ENCODE peak calls at places on chromosomes 5 and 9, in four cellular contexts. U is IMR-90, O is neural crest cell, I is GM10248. S is an unnamed sample.
A peak's percentile ranks its signal among the peaks of the same experiment; 100 is the strongest.

GRCh38 chr5:72558383-72558782 is 51.2 kb upstream of the ZNF366 start:
- DNase-seq in U (no peak), O (no peak), I (no peak), S (no peak)

GRCh38 chr9:63817622-63818518 is 1467.1 kb downstream of the FOXD4L5 start:
- DNase-seq in U (peak; percentile 8), O (peak; percentile 35), I (peak; percentile 77), S (peak; percentile 72)

GRCh38 chr5:115194671-115195070 is 25.0 kb upstream of the TRIM36 start:
- DNase-seq in U (no peak), O (no peak), I (no peak), S (no peak)

GRCh38 chr5:63125862-63126261 is 547.2 kb downstream of the LRRC70 start:
- DNase-seq in U (peak; percentile 33), O (no peak), I (peak; percentile 15), S (peak; percentile 23)

GRCh38 chr5:63439537-63439936 is 522.7 kb downstream of the HTR1A start:
- DNase-seq in U (no peak), O (no peak), I (no peak), S (no peak)

GRCh38 chr5:149242339-149242738 is 29.3 kb upstream of the AFAP1L1 start:
- DNase-seq in U (no peak), O (no peak), I (no peak), S (no peak)

GRCh38 chr9:21153688-21154608 is 12.3 kb upstream of the IFNW1 start:
- DNase-seq in U (peak; percentile 1), O (peak; percentile 4), I (peak; percentile 40), S (peak; percentile 38)

GRCh38 chr9:116546711-116547581 is 140.2 kb upstream of the TRIM32 start:
- DNase-seq in U (peak; percentile 48), O (no peak), I (no peak), S (no peak)

GRCh38 chr9:93575706-93576295 is 583 bp upstream of the PHF2 start:
- DNase-seq in U (peak; percentile 16), O (no peak), I (peak; percentile 70), S (peak; percentile 83)

GRCh38 chr5:149559712-149560111 is 8.5 kb upstream of the CSNK1A1 start:
- DNase-seq in U (peak; percentile 22), O (no peak), I (no peak), S (no peak)

GRCh38 chr9:8750639-8751041 is 951.1 kb upstream of the DMAC1 start:
- DNase-seq in U (no peak), O (no peak), I (no peak), S (no peak)

GRCh38 chr5:145847499-145848497 is 12.7 kb upstream of the PRELID2 start:
- DNase-seq in U (peak; percentile 93), O (no peak), I (no peak), S (no peak)

GRCh38 chr5:139764250-139764791 is 31.3 kb upstream of the PSD2 start:
- DNase-seq in U (no peak), O (peak; percentile 53), I (no peak), S (no peak)

DNA sequence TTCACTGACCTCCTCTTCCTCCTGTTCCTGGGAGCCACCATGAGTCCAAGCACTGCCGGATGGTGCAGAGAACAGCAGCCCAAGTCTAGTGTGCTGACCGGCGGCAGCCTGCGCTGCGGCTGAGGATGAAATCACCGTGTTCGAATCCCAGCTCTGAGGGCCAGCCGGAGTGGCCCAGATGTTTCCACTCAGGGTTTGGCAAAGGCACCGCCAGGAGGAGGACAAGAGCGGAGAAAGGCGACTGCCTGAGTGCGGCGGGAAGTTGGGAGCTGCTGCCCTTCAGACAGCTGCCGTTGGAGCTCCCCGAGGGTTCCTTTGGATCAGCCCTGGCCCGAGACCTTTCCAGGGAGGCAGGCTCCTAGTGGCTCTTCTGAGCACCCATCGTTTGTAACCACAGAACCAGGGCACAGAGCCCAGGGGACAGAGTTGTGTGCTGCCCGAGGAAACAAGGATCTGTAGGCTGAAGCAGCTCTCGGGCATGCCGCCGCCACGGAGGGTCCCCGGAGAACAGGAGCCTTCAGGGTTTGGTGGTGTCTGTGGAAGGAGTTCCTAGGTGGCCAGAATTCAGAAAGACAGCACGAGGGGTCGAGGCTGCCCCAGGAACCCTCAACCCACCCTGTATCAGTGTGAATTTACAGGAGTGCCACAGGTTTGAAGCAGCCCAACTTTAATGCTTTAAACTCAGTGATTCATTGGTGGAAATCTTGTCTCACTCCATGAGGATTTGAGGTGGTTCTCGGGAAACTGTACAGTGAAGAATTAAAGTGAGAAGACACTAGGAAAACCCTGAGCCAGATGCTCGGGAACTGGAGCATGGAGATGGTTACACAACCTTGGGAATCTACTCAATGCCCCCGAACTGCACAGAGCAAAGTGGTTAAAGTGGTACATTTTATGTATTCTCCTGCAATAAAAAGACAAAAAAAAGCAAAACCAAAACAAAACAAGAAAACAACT is 115.5 kb upstream of the COL5A1 start:
- DNase-seq in U (no peak), O (no peak), I (no peak), S (no peak)
- TF ChIP-seq CTCF in U (no peak), O (no peak), I (no peak), S (no peak)

GRCh38 chr9:98854206-98854756 is 46.8 kb downstream of the GALNT12 start:
- DNase-seq in U (peak; percentile 75), O (no peak), I (no peak), S (no peak)

GRCh38 chr9:98852961-98853360 is 45.5 kb downstream of the GALNT12 start:
- DNase-seq in U (no peak), O (no peak), I (no peak), S (no peak)

GRCh38 chr9:98852463-98852735 is 44.9 kb downstream of the GALNT12 start:
- DNase-seq in U (no peak), O (no peak), I (no peak), S (no peak)

GRCh38 chr9:98856982-98857381 is 49.5 kb downstream of the GALNT12 start:
- DNase-seq in U (no peak), O (no peak), I (no peak), S (no peak)

DNA sequence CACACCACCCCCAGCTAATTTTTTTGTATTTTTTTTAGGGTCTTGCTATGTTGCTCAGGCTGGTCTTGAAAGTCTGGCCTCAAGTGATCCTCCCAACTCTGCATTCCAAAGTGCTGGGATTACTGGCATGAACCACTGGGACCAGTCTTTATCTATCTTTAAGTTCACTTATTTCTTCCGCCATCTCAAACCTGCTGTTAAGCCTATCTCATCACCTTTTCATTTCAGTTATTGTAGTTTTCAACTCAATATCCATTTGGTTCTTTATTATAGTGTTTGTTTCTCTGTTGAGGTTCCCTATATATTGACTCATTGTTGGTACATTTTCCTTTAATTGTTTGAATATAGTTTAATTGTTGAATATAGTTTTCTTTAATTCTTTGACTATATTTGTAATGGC is 48.1 kb downstream of the GALNT12 start:
- DNase-seq in U (no peak), O (no peak), I (no peak), S (no peak)
- TF ChIP-seq CTCF in U (no peak), O (no peak), I (no peak), S (no peak)

DNA sequence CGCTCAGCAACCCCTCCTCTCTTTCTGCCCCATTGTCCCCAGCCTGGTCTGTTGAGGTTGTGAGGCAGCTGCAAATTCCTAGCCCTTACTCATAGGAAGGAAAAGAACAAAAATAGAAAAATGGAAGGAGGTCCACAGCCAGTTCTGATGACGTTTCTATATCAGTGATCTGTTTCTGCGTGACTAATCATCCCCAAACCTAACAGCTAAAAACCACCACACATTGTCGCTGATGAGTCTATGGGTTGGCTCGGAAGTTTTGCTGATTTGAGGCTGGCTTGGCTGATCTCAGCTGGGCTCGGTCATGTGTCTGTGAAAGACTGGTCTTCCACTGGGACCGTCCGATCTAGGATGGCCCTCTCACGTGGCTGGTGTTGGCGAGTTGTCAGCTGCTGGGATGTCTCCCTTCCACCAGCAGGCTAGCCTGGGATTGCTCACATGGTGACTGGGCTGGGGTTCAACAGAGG is 200.6 kb upstream of the ZNF618 start:
- DNase-seq in U (peak; percentile 100), O (no peak), I (no peak), S (no peak)
- TF ChIP-seq CTCF in U (no peak), O (no peak), I (no peak), S (no peak)

GRCh38 chr5:120447706-120448239 is 16.3 kb upstream of the PRR16 start:
- DNase-seq in U (peak; percentile 41), O (no peak), I (no peak), S (no peak)
- TF ChIP-seq CTCF in U (no peak), O (no peak), I (no peak), S (no peak)

GRCh38 chr9:124008307-124008854 is 3.2 kb upstream of the LHX2 start:
- DNase-seq in U (no peak), O (no peak), I (no peak), S (no peak)

GRCh38 chr9:124007468-124008306 is 3.9 kb upstream of the LHX2 start:
- DNase-seq in U (no peak), O (no peak), I (no peak), S (no peak)

GRCh38 chr9:124005372-124005771 is 6.2 kb upstream of the LHX2 start:
- DNase-seq in U (no peak), O (no peak), I (no peak), S (no peak)

GRCh38 chr9:124006448-124007156 is 5.0 kb upstream of the LHX2 start:
- DNase-seq in U (no peak), O (no peak), I (no peak), S (peak; percentile 78)

GRCh38 chr9:124007157-124007460 is 4.5 kb upstream of the LHX2 start:
- DNase-seq in U (no peak), O (no peak), I (no peak), S (no peak)
- TF ChIP-seq CTCF in U (no peak), O (no peak), I (no peak), S (no peak)

DNA sequence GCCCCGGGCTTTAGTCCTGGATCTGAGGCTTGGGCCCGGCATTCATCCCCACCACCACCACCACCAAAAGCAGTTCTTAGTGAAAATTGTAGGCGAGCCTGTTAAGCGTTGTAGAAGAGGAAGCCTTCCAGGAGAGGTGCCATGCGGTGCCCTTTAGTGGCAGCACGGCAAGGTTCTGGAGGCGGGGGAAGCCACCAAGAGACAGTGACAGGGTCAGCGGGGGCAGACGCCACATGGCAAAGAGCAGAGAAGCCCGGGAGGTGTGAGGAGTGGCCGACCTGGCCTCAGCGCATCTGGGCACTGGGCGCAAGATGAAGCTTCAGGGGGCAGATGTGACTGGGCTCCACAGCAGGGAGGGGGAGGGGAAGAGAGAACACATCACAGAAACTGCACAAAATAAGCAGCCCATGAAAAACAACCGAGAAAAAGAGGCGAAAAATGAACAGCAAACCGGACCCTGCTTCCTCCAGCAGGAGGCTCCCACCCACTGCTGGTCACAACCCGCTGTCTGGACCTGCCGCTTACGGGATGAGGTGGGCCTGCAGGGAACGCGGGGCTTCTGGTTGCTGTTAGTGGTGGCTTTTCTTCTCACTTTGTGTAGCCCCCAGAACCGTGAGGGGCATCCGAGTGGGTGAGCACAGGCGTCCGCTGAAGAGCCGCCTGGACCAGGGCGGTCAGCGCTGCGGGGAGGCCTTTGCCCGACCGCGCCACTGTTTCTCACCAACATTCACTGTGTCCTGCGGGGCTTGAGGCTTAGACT is 4.3 kb downstream of the LRRC14B start:
- DNase-seq in U (no peak), O (no peak), I (no peak), S (no peak)
- TF ChIP-seq CTCF in U (peak; percentile 6), O (no peak), I (no peak), S (no peak)

S was measured in GM20000.